ENCODE peak calls at places on chromosomes 5 and 9, in five cellular contexts. Y, K, B, G and P are unnamed samples.

GRCh38 chr9:86747711-86748110 is 199.6 kb downstream of the GAS1 start:
- DNase-seq in K (no peak), G (no peak), B (no peak), Y (no peak), P (no peak)

GRCh38 chr5:68317641-68318040 is 102.1 kb downstream of the PIK3R1 start:
- DNase-seq in G (no peak), Y (no peak), B (no peak), K (no peak), P (no peak)

GRCh38 chr5:110865400-110866094 is 126.7 kb downstream of the SLC25A46 start:
- DNase-seq in G (peak; percentile 66), K (no peak), Y (peak; percentile 36), B (no peak), P (no peak)

GRCh38 chr5:9774472-9775079 is 144.4 kb upstream of the TAS2R1 start:
- DNase-seq in K (no peak), B (no peak), G (peak; percentile 27), Y (no peak), P (peak; percentile 39)

GRCh38 chr9:107739601-107740082 is 250.1 kb upstream of the KLF4 start:
- DNase-seq in G (no peak), Y (no peak), B (peak; percentile 90), K (no peak), P (peak; percentile 93)

GRCh38 chr9:84136119-84136868 is 155.7 kb downstream of the RMI1 start:
- DNase-seq in G (no peak), K (no peak), B (no peak), Y (no peak), P (no peak)

GRCh38 chr5:145811834-145812625 is 23.1 kb downstream of the PRELID2 start:
- DNase-seq in G (no peak), K (no peak), Y (no peak), B (no peak), P (peak; percentile 54)

GRCh38 chr5:40776658-40776977 is 20.9 kb upstream of the TTC33 start:
- DNase-seq in Y (no peak), G (no peak), K (no peak), B (no peak), P (no peak)

GRCh38 chr5:79484731-79485130 is 29.2 kb downstream of the HOMER1 start:
- DNase-seq in G (no peak), Y (no peak), K (no peak), B (no peak), P (no peak)

GRCh38 chr5:58069846-58070245 is 390.0 kb downstream of the PLK2 start:
- DNase-seq in G (no peak), K (no peak), B (no peak), Y (no peak), P (no peak)

GRCh38 chr9:95892690-95893089 is 17.2 kb downstream of the ERCC6L2 start:
- DNase-seq in Y (no peak), B (no peak), G (no peak), K (no peak), P (no peak)

GRCh38 chr5:150946351-150946905 is 41.6 kb upstream of the ZNF300 start:
- DNase-seq in Y (no peak), B (peak; percentile 89), K (no peak), G (no peak), P (peak; percentile 84)

GRCh38 chr5:132663771-132664695 is 6.1 kb downstream of the IL13 start:
- DNase-seq in G (no peak), B (no peak), K (no peak), Y (peak; percentile 84), P (no peak)

GRCh38 chr9:2884308-2884707 is 40.4 kb upstream of the PUM3 start:
- DNase-seq in Y (no peak), B (no peak), G (no peak), K (no peak), P (no peak)

GRCh38 chr5:149149942-149150341 is 8.6 kb downstream of the ABLIM3 start:
- DNase-seq in Y (no peak), G (no peak), K (no peak), B (no peak), P (no peak)

GRCh38 chr5:61993446-61994017 is 312.5 kb upstream of the KIF2A start:
- DNase-seq in B (no peak), K (no peak), Y (no peak), G (no peak), P (no peak)

GRCh38 chr5:54455413-54456157 is at the start of gene HSPB3:
- DNase-seq in G (no peak), K (no peak), B (peak; percentile 58), Y (no peak), P (peak; percentile 43)

GRCh38 chr5:111960466-111961215 is 203.6 kb upstream of the NREP start:
- DNase-seq in B (no peak), K (peak; percentile 10), G (no peak), Y (no peak), P (no peak)

GRCh38 chr9:86546712-86547111 is 192.5 kb upstream of the TUT7 start:
- DNase-seq in G (no peak), K (no peak), Y (no peak), B (no peak), P (no peak)

GRCh38 chr5:101678494-101679193 is 617.4 kb downstream of the SLCO4C1 start:
- DNase-seq in G (peak; percentile 81), Y (peak; percentile 26), B (no peak), K (peak; percentile 42), P (peak; percentile 23)